ENCODE peak calls at places on chromosomes 6 and 20, in six cellular contexts. I is body of pancreas, J is ovary, E is endothelial cell, Q is tibial artery, H is uterus. S is an unnamed sample.

GRCh38 chr6:21845018-21845417 is 251.5 kb downstream of the SOX4 start:
- DNase-seq in I (no peak), J (no peak), E (peak), Q (no peak), H (no peak), S (no peak)

GRCh38 chr20:38298768-38299288 is 5.1 kb upstream of the BPI start:
- DNase-seq in I (peak), J (peak), E (no peak), Q (peak), H (peak), S (peak)

GRCh38 chr20:49543858-49544437 is 24.0 kb downstream of the PTGIS start:
- DNase-seq in I (no peak), J (no peak), E (no peak), Q (no peak), H (no peak), S (no peak)

GRCh38 chr6:107185570-107185969 is 70.3 kb upstream of the BEND3 start:
- DNase-seq in I (no peak), J (peak), E (peak), Q (no peak), H (no peak), S (no peak)

GRCh38 chr6:133247581-133247980 is 6.4 kb downstream of the EYA4 start:
- DNase-seq in I (no peak), J (no peak), E (no peak), Q (no peak), H (no peak), S (no peak)

GRCh38 chr6:132830236-132830799 is 15.9 kb downstream of the RPS12 start:
- DNase-seq in I (no peak), J (no peak), E (no peak), Q (no peak), H (no peak), S (no peak)

GRCh38 chr6:49336514-49337131 is 126.4 kb downstream of the MMUT start:
- DNase-seq in I (peak), J (no peak), E (no peak), Q (no peak), H (no peak), S (no peak)

GRCh38 chr6:138393871-138394783 is 9.9 kb upstream of the HEBP2 start:
- DNase-seq in I (no peak), J (no peak), E (no peak), Q (no peak), H (no peak), S (no peak)

GRCh38 chr20:17503501-17504325 is 27.5 kb downstream of the BFSP1 start:
- DNase-seq in I (no peak), J (no peak), E (no peak), Q (no peak), H (no peak), S (peak)

GRCh38 chr6:170221753-170222400 is 69.0 kb downstream of the DLL1 start:
- DNase-seq in I (no peak), J (no peak), E (no peak), Q (peak), H (peak), S (no peak)

GRCh38 chr20:45850238-45850637 is 7.0 kb downstream of the ACOT8 start:
- DNase-seq in I (no peak), J (no peak), E (no peak), Q (no peak), H (no peak), S (no peak)

GRCh38 chr20:48490976-48491657 is 336.7 kb downstream of the PREX1 start:
- DNase-seq in I (no peak), J (no peak), E (no peak), Q (no peak), H (no peak), S (peak)

DNA sequence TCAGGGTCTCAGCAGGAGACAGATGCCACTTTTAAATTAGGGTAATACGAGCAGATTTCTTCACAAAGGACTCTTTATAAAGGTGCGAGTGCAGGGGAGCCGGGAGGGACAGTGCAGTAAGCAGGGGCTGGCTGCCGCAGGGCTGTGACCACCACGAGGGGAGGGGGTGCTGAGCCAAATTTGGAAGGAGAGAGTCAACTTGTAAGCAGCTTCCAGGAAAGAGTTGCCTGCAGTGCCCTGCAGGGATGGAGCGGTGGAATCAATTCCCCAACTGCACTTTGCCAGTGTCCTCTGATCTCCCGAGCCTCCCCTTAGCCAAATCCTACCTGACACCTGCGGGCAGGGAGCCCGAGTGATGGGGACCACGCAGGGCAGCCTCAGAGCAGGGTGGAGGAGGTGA is 13.9 kb upstream of the CCDC167 start:
- DNase-seq in I (no peak), J (no peak), E (no peak), Q (no peak), H (no peak), S (no peak)
- TF ChIP-seq CTCF in I (no peak), J (no peak), E (no peak), Q (no peak), H (no peak), S (no peak)

DNA sequence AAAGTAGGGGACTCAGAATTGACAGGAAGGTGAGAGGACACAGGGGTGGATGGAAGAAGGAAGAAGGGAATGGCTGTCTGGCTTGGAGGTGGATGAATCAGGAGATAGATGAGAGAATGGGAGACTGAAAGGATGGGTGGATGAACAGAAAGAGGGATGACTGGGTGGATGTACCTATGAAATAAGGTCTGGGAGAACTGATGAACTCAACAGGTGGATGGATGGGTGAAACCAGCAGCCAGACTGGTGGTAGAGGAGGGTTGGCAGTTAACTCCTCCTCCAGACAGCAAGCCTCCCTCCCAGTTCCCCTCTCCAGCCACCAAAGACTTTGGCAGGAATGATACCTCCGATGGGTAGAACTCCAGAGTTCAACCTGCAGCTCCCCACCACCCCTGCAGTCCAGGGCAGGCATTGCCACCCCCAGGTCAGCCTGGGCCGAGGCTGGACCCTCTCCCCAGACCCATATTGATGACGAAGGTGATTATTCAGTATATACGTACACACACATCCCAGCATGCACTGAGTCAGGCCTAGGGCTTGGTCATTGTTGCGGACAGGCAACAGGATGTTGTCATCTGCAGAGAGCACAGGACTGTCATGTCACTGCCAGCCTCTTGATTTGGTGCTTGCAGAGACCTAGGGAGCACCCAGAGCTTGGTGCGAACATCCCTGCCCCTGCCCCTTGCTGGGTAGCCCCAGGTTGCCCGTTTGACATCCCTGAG is 2.0 kb downstream of the SUN5 start:
- DNase-seq in I (no peak), J (no peak), E (no peak), Q (no peak), H (no peak), S (no peak)
- TF ChIP-seq CTCF in I (no peak), J (no peak), E (no peak), Q (no peak), H (no peak), S (no peak)

DNA sequence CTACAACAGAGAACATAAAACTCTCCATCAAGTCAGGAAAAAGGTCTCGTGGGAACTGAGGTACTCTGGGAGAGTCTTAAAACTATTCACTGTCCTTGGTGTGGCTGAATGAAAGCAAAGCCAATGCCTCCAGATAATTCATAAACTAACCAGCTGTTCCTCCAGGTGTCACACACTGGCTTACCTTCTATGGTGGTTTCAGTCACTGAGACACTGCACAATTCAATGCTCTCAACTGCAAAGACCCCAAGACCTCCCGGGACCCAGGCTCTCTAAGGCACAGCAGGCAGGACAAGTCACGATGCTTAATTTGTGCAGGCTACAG is 100.8 kb downstream of the GMPR start:
- DNase-seq in I (no peak), J (no peak), E (no peak), Q (no peak), H (no peak), S (no peak)
- TF ChIP-seq CTCF in I (no peak), J (no peak), E (no peak), Q (no peak), H (no peak), S (no peak)

DNA sequence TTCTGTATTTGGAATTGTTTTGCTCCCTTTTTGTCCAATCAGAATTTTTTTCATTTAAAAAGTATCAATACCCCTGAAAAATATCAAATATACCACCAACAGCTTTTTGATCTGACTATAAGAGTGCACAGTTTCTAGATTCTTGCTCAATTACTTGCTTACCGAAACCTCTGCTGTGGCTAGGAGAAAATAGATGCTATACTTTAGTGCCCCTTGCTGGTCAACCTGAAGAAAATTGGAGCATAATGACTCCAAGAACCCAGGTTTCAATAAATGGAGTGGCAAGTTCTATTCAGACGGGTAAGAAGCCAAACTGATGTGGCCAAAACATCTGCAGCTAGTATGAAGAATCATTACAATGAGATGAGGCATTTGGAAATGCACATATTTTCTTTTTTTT is 91.4 kb upstream of the SASH1 start:
- DNase-seq in I (no peak), J (no peak), E (no peak), Q (no peak), H (no peak), S (no peak)
- TF ChIP-seq CTCF in I (peak), J (peak), E (no peak), Q (peak), H (peak), S (peak)

GRCh38 chr6:11710221-11710836 is 68.3 kb downstream of the ADTRP start:
- DNase-seq in I (no peak), J (no peak), E (no peak), Q (no peak), H (no peak), S (no peak)
- TF ChIP-seq CTCF in I (no peak), J (no peak), E (no peak), Q (no peak), H (no peak), S (no peak)

GRCh38 chr6:45617441-45617840 is 239.7 kb upstream of the SUPT3H start:
- DNase-seq in I (no peak), J (no peak), E (no peak), Q (no peak), H (no peak), S (no peak)
- TF ChIP-seq CTCF in I (no peak), J (no peak), E (no peak), Q (no peak), H (no peak), S (no peak)

GRCh38 chr6:38806271-38806670 is 91.2 kb downstream of the DNAH8 start:
- DNase-seq in I (no peak), J (no peak), E (no peak), Q (no peak), H (no peak), S (no peak)
- TF ChIP-seq CTCF in I (no peak), J (no peak), E (no peak), Q (no peak), H (no peak), S (no peak)

GRCh38 chr6:129733290-129733689 is 23.3 kb upstream of the ARHGAP18 start:
- DNase-seq in I (no peak), J (no peak), E (no peak), Q (no peak), H (no peak), S (no peak)
- TF ChIP-seq CTCF in I (no peak), J (no peak), E (no peak), Q (no peak), H (no peak), S (no peak)

DNA sequence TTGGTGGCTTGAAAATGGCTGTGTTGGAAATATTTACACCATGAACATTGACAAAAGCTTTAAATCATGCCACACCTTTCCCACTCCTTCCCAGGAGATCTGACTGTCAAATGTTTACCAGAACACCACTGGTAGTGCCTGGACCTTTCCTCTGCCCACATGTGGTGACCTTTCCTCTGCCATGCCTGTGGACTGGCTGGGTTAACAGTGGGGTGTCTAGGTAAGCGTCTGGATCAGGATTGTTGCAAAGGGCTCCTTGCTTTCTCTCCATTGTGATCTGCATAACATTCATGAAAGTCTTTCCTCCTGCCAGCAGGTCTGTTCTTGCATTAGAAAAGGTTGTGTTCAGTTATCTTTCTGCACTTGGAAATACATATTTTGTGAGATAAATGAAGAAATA is 572.7 kb downstream of the DHX35 start:
- DNase-seq in I (no peak), J (no peak), E (no peak), Q (no peak), H (no peak), S (no peak)
- TF ChIP-seq CTCF in I (no peak), J (no peak), E (no peak), Q (no peak), H (no peak), S (no peak)